ENCODE peak calls at places on chromosomes 7 and 10, in seven cellular contexts. Y, X, A, Z, L, T and P are unnamed samples.

GRCh38 chr7:110835209-110835608 is 255.7 kb upstream of the LRRN3 start:
- DNase-seq in Y (peak), X (peak), A (no peak), Z (peak), L (peak), T (no peak), P (no peak)

GRCh38 chr10:24721254-24722106 is 2.2 kb downstream of the ARHGAP21 start:
- DNase-seq in Y (peak), X (peak), A (no peak), Z (peak), L (no peak), T (no peak), P (no peak)

GRCh38 chr7:16046045-16046444 is 359.6 kb upstream of the MEOX2 start:
- DNase-seq in Y (peak), X (no peak), A (no peak), Z (peak), L (no peak), T (no peak), P (no peak)

GRCh38 chr7:1105189-1105588 is 17.3 kb downstream of the GPER1 start:
- DNase-seq in Y (no peak), X (no peak), A (no peak), Z (no peak), L (no peak), T (no peak), P (no peak)

GRCh38 chr7:4610768-4611467 is 71.2 kb upstream of the FOXK1 start:
- DNase-seq in Y (peak), X (peak), A (peak), Z (peak), L (peak), T (peak), P (peak)

GRCh38 chr10:78248651-78249464 is 215.2 kb downstream of the RPS24 start:
- DNase-seq in Y (no peak), X (no peak), A (no peak), Z (no peak), L (peak), T (no peak), P (no peak)

GRCh38 chr7:102432476-102433318 is 678 bp upstream of the ORAI2 start:
- DNase-seq in Y (no peak), X (peak), A (no peak), Z (no peak), L (peak), T (no peak), P (peak)

GRCh38 chr7:106400990-106401389 is 116.2 kb upstream of the NAMPT start:
- DNase-seq in Y (no peak), X (no peak), A (no peak), Z (no peak), L (no peak), T (no peak), P (no peak)